ENCODE peak calls at places on chromosomes 4 and X, in six cellular contexts. W is upper lobe of right lung, I is pancreas, X is Karpas-422, D is cardiac muscle cell, U is tibial artery. Q is an unnamed sample. For H3K4me1, the result is how much of the 10 kb centered on the place peaks cover.

GRCh38 chr4:182306792-182307507 is 63.7 kb downstream of the TENM3 start:
- DNase-seq in D (no peak), W (no peak), U (no peak), I (no peak), X (no peak), Q (no peak)

GRCh38 chr4:65623509-65623908 is 46.8 kb downstream of the EPHA5 start:
- DNase-seq in W (no peak), X (no peak), I (no peak), U (no peak), D (peak), Q (no peak)

GRCh38 chr4:37522996-37523395 is 163.2 kb downstream of the RELL1 start:
- DNase-seq in I (no peak), U (no peak), X (peak), W (no peak), D (no peak), Q (no peak)

GRCh38 chr4:86926428-86927086 is 8.3 kb upstream of the AFF1 start:
- DNase-seq in W (no peak), U (no peak), I (no peak), D (no peak), X (no peak), Q (no peak)

GRCh38 chr4:52606766-52607165 is 52.3 kb downstream of the USP46 start:
- DNase-seq in U (no peak), W (no peak), I (no peak), D (no peak), X (no peak), Q (no peak)

GRCh38 chrX:18390941-18391538 is 34.4 kb upstream of the CDKL5 start:
- DNase-seq in I (peak), D (peak), W (peak), U (peak), X (peak), Q (peak)

GRCh38 chr4:147481577-147482109 is 746 bp downstream of the EDNRA start:
- DNase-seq in W (peak), D (peak), I (no peak), X (no peak), U (peak), Q (peak)

GRCh38 chrX:3939967-3940610 is 226.6 kb upstream of the PRKX start:
- DNase-seq in D (peak), I (peak), W (no peak), U (no peak), X (peak), Q (no peak)

GRCh38 chr4:108171541-108172230 is 3.0 kb upstream of the LEF1 start:
- DNase-seq in I (peak), D (no peak), U (no peak), X (no peak), W (no peak), Q (peak)

GRCh38 chr4:30536231-30536630 is 183.9 kb upstream of the PCDH7 start:
- DNase-seq in I (no peak), D (peak), U (no peak), X (no peak), W (no peak), Q (no peak)

GRCh38 chr4:110510955-110511544 is 35.1 kb downstream of the ENPEP start:
- DNase-seq in X (peak), U (no peak), D (peak), W (no peak), I (no peak), Q (no peak)

GRCh38 chr4:10809905-10810304 is 125.3 kb upstream of the CLNK start:
- DNase-seq in X (no peak), I (no peak), D (no peak), W (no peak), U (no peak), Q (no peak)

GRCh38 chr4:36712013-36712412 is 430.6 kb downstream of the DTHD1 start:
- DNase-seq in I (no peak), D (peak), U (no peak), W (no peak), X (no peak), Q (no peak)

GRCh38 chr4:15938182-15938581 is 358 bp downstream of the FGFBP1 start:
- DNase-seq in X (no peak), I (no peak), W (peak), D (no peak), U (no peak), Q (no peak)

GRCh38 chr4:95506264-95506663 is 42.5 kb downstream of the UNC5C start:
- DNase-seq in W (no peak), U (no peak), X (no peak), D (peak), I (no peak), Q (no peak)

GRCh38 chrX:126723881-126724280 is 95.6 kb upstream of the PRR32 start:
- DNase-seq in I (no peak), D (no peak), X (no peak), W (no peak), U (no peak), Q (no peak)

GRCh38 chr4:100190643-100191600 is 654 bp upstream of the DDIT4L start:
- DNase-seq in I (no peak), U (no peak), W (no peak), D (peak), X (no peak), Q (peak)

GRCh38 chr4:158760866-158761265 is 8.0 kb upstream of the FNIP2 start:
- DNase-seq in U (no peak), I (no peak), X (no peak), W (no peak), D (no peak), Q (no peak)

GRCh38 chrX:94831364-94831763 is 1157.4 kb downstream of the FAM133A start:
- DNase-seq in U (no peak), W (no peak), X (peak), D (peak), I (no peak), Q (no peak)

GRCh38 chr4:41203841-41204240 is 10.5 kb downstream of the APBB2 start:
- DNase-seq in D (no peak), W (no peak), U (no peak), X (no peak), I (no peak), Q (no peak)
- H3K27ac ChIP-seq in D (no peak), W (peak), U (peak), X (no peak), I (peak), Q (peak)

GRCh38 chr4:77151246-77151645 is 5.8 kb upstream of the CCNG2 start:
- DNase-seq in W (no peak), U (no peak), I (no peak), X (no peak), D (no peak), Q (no peak)

GRCh38 chr4:77147400-77147782 is 9.6 kb upstream of the CCNG2 start:
- DNase-seq in U (no peak), I (no peak), W (no peak), X (no peak), D (no peak), Q (no peak)

GRCh38 chr4:77148081-77148480 is 8.9 kb upstream of the CCNG2 start:
- DNase-seq in X (no peak), I (no peak), W (no peak), D (peak), U (no peak), Q (no peak)

GRCh38 chr4:77152421-77152820 is 4.6 kb upstream of the CCNG2 start:
- DNase-seq in D (no peak), I (no peak), X (peak), W (no peak), U (no peak), Q (no peak)

DNA sequence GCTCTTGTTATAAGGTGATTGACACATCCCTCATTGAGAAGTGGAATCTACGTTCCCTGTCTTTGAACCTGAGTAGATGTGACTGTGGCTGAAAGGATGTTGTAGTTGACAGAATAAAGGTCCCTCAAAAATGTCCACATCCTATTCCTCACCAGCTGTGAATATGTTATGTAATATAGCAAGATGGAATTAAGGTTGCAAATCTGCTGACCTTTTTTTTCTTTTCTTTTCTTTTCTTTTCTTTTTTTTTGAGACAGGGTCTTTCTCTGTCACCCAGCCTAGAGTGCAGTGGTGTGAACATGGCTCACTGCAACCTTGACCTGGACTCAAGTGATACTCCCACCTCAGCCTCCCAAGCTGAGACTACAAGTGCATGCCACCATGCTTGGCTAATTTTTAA is 7.2 kb upstream of the CCNG2 start:
- DNase-seq in X (no peak), D (no peak), I (no peak), W (no peak), U (no peak), Q (no peak)
- H3K4me1 ChIP-seq in X (half or more), D (under half), I (under half), W (under half), U (under half), Q (under half)

DNA sequence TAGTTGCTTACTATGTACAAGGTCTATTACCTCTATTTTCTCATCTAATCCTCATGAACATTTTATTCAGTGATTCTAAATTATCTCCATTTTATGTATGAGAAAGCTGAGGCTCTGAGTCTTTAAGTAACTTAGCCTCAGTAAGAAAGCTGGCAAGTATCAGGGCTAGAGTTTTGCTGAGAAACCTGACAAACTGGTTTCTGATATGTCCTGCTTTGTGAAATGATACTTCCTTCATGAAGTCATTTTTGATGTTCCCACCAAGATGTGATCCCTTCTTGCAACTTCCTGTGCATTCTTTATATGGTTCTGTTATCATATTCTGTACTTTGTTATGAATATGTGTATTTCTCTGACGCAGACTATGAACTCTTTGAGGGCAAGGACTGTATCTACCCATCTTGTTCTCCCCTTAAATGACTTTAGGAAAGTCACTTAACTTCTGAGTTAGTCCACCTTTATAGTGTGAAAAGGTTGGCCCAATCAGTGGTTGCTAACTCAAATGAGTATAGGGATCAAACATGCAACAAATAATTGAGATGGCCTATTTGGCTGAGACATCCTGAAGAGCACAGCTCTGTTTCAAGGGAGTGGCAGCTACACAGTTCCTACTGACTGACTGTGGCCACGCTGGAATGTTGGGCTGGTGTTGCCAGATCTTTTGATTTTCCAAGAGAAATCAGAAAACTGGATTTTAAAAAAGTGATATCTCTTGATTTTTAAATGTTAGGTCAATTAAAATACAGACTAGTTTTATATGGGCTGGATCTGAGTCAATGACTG is 127.9 kb upstream of the AMOT start:
- DNase-seq in D (no peak), I (no peak), X (no peak), W (no peak), U (no peak), Q (no peak)
- H3K4me3 ChIP-seq in D (no peak), I (no peak), X (no peak), W (no peak), U (no peak), Q (no peak)

GRCh38 chr4:1219553-1219950 is 29.4 kb downstream of the CTBP1 start:
- DNase-seq in X (no peak), U (no peak), I (no peak), W (no peak), D (peak), Q (no peak)
- H3K27ac ChIP-seq in X (peak), U (no peak), I (no peak), W (no peak), D (no peak), Q (no peak)

GRCh38 chrX:65673857-65674350 is 6.5 kb downstream of the MSN start:
- DNase-seq in U (no peak), X (no peak), D (no peak), I (no peak), W (no peak), Q (no peak)

GRCh38 chrX:65674351-65674893 is 7.0 kb downstream of the MSN start:
- DNase-seq in D (no peak), W (no peak), X (no peak), U (no peak), I (no peak), Q (no peak)

GRCh38 chrX:65668362-65669310 is 1.2 kb downstream of the MSN start:
- DNase-seq in W (peak), I (peak), X (peak), U (peak), D (peak), Q (peak)

GRCh38 chrX:65671286-65671685 is 3.8 kb downstream of the MSN start:
- DNase-seq in X (no peak), W (no peak), U (no peak), D (no peak), I (no peak), Q (no peak)

DNA sequence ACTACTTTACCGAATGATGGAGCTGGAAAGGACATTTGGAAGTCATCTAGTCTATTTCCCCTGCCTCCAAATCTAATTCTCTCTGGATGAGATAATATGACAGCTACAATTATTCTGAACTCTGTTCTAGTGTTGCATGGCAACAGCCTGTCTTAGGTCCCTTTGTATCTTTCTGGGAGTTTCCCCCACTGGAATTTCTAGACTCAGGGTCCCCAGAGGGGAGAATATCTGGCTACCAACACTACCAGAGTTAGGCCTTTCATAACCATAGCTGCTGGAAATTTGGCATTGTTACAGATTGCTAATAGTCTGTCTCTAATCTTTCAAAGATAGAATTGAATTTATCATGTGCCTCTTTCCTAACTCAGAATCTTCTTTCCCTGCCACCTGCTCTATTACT is 4.5 kb downstream of the MSN start:
- DNase-seq in U (no peak), X (no peak), W (no peak), I (no peak), D (peak), Q (no peak)
- H3K4me1 ChIP-seq in U (half or more), X (half or more), W (under half), I (under half), D (under half), Q (under half)

DNA sequence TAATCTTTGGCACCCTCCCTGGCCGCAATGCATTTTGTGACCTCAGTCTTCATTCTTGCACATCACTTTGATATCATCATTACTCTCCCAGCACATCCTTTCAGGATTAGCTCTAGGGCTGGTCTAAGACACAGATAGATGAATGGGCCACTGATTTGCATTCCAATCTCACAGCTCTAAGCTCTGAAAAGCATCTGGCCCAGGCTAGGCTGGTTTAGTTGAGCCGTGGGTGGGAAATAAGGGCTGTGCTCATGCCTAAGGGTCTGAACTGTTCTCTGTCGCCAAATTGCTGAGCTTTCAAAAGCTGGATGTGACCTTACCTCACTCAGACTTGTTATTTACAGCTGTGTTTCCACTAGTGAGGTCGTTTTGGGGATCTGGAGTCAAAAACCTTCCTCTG is 30.0 kb upstream of the SLC9A7 start:
- DNase-seq in X (no peak), I (no peak), W (no peak), D (no peak), U (no peak), Q (no peak)
- H3K4me3 ChIP-seq in X (no peak), I (no peak), W (no peak), D (no peak), U (no peak), Q (no peak)

Q was measured in right cardiac atrium.